ENCODE peak calls at places on chromosome 4, in four cellular contexts. One of them, this sample, is unnamed.

GRCh38 chr4:8788174-8788573 is 83.5 kb downstream of the HMX1 start:
- DNase-seq in HepG2: no peak
- DNase-seq in H1: no peak
- DNase-seq in GM12878: no peak
- DNase-seq in this sample: no peak

GRCh38 chr4:183354213-183354612 is 32.0 kb upstream of the CLDN24 start:
- DNase-seq in HepG2: peak; percentile 25
- DNase-seq in H1: no peak
- DNase-seq in GM12878: no peak
- DNase-seq in this sample: no peak

GRCh38 chr4:47686294-47686872 is 151.5 kb downstream of the CORIN start:
- DNase-seq in HepG2: peak; percentile 35
- DNase-seq in H1: peak; percentile 82
- DNase-seq in GM12878: peak; percentile 13
- DNase-seq in this sample: peak; percentile 42

GRCh38 chr4:6527683-6528595 is 47.0 kb upstream of the MAN2B2 start:
- DNase-seq in HepG2: no peak
- DNase-seq in H1: no peak
- DNase-seq in GM12878: no peak
- DNase-seq in this sample: no peak

GRCh38 chr4:141636771-141637460 is 533 bp downstream of the IL15 start:
- DNase-seq in HepG2: no peak
- DNase-seq in H1: peak; percentile 70
- DNase-seq in GM12878: no peak
- DNase-seq in this sample: peak; percentile 81

GRCh38 chr4:118821590-118822293 is 14.2 kb downstream of the SEC24D start:
- DNase-seq in HepG2: peak; percentile 4
- DNase-seq in H1: no peak
- DNase-seq in GM12878: no peak
- DNase-seq in this sample: no peak

GRCh38 chr4:168723020-168723419 is 226.2 kb downstream of the PALLD start:
- DNase-seq in HepG2: no peak
- DNase-seq in H1: no peak
- DNase-seq in GM12878: no peak
- DNase-seq in this sample: no peak

GRCh38 chr4:57233391-57233790 is 123.2 kb upstream of the IGFBP7 start:
- DNase-seq in HepG2: no peak
- DNase-seq in H1: no peak
- DNase-seq in GM12878: no peak
- DNase-seq in this sample: peak; percentile 9

GRCh38 chr4:8594097-8595038 is 1.8 kb downstream of the CPZ start:
- DNase-seq in HepG2: peak; percentile 75
- DNase-seq in H1: peak; percentile 77
- DNase-seq in GM12878: peak; percentile 4
- DNase-seq in this sample: peak; percentile 93

GRCh38 chr4:184374006-184374405 is 100.3 kb downstream of the IRF2 start:
- DNase-seq in HepG2: no peak
- DNase-seq in H1: no peak
- DNase-seq in GM12878: no peak
- DNase-seq in this sample: no peak

GRCh38 chr4:124178449-124179021 is 534.0 kb downstream of the ANKRD50 start:
- DNase-seq in HepG2: no peak
- DNase-seq in H1: no peak
- DNase-seq in GM12878: no peak
- DNase-seq in this sample: no peak

GRCh38 chr4:112778520-112778919 is 141.6 kb downstream of the LARP7 start:
- DNase-seq in HepG2: no peak
- DNase-seq in H1: no peak
- DNase-seq in GM12878: no peak
- DNase-seq in this sample: no peak

GRCh38 chr4:87973283-87974169 is 2.0 kb upstream of the SPP1 start:
- DNase-seq in HepG2: peak; percentile 63
- DNase-seq in H1: peak; percentile 75
- DNase-seq in GM12878: no peak
- DNase-seq in this sample: peak; percentile 66

GRCh38 chr4:156677136-156677535 is 294.5 kb downstream of the PDGFC start:
- DNase-seq in HepG2: peak; percentile 38
- DNase-seq in H1: no peak
- DNase-seq in GM12878: no peak
- DNase-seq in this sample: peak; percentile 22

GRCh38 chr4:169621754-169622481 is 1.5 kb downstream of the CLCN3 start:
- DNase-seq in HepG2: peak; percentile 57
- DNase-seq in H1: no peak
- DNase-seq in GM12878: no peak
- DNase-seq in this sample: peak; percentile 22

GRCh38 chr4:113116414-113117345 is 67.2 kb downstream of the ANK2 start:
- DNase-seq in HepG2: no peak
- DNase-seq in H1: no peak
- DNase-seq in GM12878: no peak
- DNase-seq in this sample: no peak

GRCh38 chr4:52931238-52931637 is 69.1 kb downstream of the RASL11B start:
- DNase-seq in HepG2: no peak
- DNase-seq in H1: no peak
- DNase-seq in GM12878: no peak
- DNase-seq in this sample: no peak

GRCh38 chr4:81724925-81725329 is 253.2 kb upstream of the RASGEF1B start:
- DNase-seq in HepG2: peak; percentile 7
- DNase-seq in H1: no peak
- DNase-seq in GM12878: peak; percentile 3
- DNase-seq in this sample: no peak

GRCh38 chr4:11106769-11107168 is 321.9 kb downstream of the HS3ST1 start:
- DNase-seq in HepG2: no peak
- DNase-seq in H1: no peak
- DNase-seq in GM12878: no peak
- DNase-seq in this sample: no peak

GRCh38 chr4:168076989-168077725 is 15.2 kb upstream of the ANXA10 start:
- DNase-seq in HepG2: peak; percentile 44
- DNase-seq in H1: peak; percentile 84
- DNase-seq in GM12878: peak; percentile 16
- DNase-seq in this sample: peak; percentile 37

GRCh38 chr4:185679523-185679922 is 132.5 kb downstream of the SORBS2 start:
- DNase-seq in HepG2: no peak
- DNase-seq in H1: no peak
- DNase-seq in GM12878: no peak
- DNase-seq in this sample: no peak

GRCh38 chr4:168560835-168561210 is 64.0 kb downstream of the PALLD start:
- DNase-seq in HepG2: no peak
- DNase-seq in H1: no peak
- DNase-seq in GM12878: no peak
- DNase-seq in this sample: no peak

GRCh38 chr4:33060873-33061542 is 2340.8 kb downstream of the PCDH7 start:
- DNase-seq in HepG2: peak; percentile 40
- DNase-seq in H1: peak; percentile 65
- DNase-seq in GM12878: no peak
- DNase-seq in this sample: peak; percentile 2

GRCh38 chr4:180449395-180449956 is 1793.7 kb upstream of the TENM3 start:
- DNase-seq in HepG2: peak; percentile 46
- DNase-seq in H1: no peak
- DNase-seq in GM12878: no peak
- DNase-seq in this sample: peak; percentile 53

GRCh38 chr4:70705856-70706461 is 15.8 kb upstream of the RUFY3 start:
- DNase-seq in HepG2: no peak
- DNase-seq in H1: no peak
- DNase-seq in GM12878: no peak
- DNase-seq in this sample: no peak

GRCh38 chr4:8383451-8384160 is 56.9 kb downstream of the ACOX3 start:
- DNase-seq in HepG2: no peak
- DNase-seq in H1: no peak
- DNase-seq in GM12878: no peak
- DNase-seq in this sample: no peak

DNA sequence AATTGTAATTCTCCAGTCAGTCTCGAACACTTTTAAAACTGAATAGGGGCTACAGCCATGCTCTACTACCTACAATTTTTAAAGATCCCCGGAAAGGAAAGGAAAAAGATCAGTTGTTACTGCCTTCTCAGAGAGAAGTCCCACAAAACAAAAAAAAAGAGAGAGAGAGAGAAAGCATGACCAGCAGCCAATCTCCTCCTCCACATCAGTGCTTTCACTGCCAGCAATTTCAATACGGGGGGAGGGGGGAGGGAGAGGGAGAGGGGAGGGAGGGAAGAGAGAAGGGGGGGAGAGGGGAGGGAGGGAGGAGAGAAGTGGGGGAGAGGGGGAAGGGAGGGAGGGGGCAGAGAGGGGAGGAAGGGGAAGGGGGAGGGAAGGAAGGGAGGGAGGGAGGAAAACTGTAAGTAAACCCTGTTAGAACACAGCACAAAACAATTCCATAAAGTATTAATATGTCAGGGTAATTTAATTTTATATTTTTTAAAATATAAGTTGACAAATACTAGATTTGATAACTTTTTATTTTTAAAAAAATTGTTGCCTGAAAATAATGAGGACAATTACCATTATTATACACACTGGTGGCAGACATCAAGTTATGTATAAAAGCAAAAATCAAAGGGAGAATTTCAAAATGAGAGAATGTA is 108.0 kb downstream of the LRBA start:
- DNase-seq in HepG2: no peak
- DNase-seq in H1: no peak
- DNase-seq in GM12878: no peak
- DNase-seq in this sample: no peak
- TF ChIP-seq TCF12 in HepG2: no peak
- TF ChIP-seq TCF12 in H1: no peak
- TF ChIP-seq TCF12 in GM12878: no peak
- TF ChIP-seq TCF12 in this sample: no peak

GRCh38 chr4:177313263-177313662 is 3.6 kb downstream of the NEIL3 start:
- DNase-seq in HepG2: no peak
- DNase-seq in H1: no peak
- DNase-seq in GM12878: no peak
- DNase-seq in this sample: no peak
- H3K4me2 ChIP-seq in HepG2: no peak overlapping the region
- H3K4me2 ChIP-seq in H1: no peak overlapping the region
- H3K4me2 ChIP-seq in GM12878: no peak overlapping the region
- H3K4me2 ChIP-seq in this sample: peak overlapping the region; percentile 36

GRCh38 chr4:86848732-86849617 is at the start of gene SLC10A6:
- DNase-seq in HepG2: no peak
- DNase-seq in H1: no peak
- DNase-seq in GM12878: no peak
- DNase-seq in this sample: no peak
- TF ChIP-seq POLR2AphosphoS5 in HepG2: no peak
- TF ChIP-seq POLR2AphosphoS5 in H1: no peak
- TF ChIP-seq POLR2AphosphoS5 in GM12878: no peak
- TF ChIP-seq POLR2AphosphoS5 in this sample: no peak

DNA sequence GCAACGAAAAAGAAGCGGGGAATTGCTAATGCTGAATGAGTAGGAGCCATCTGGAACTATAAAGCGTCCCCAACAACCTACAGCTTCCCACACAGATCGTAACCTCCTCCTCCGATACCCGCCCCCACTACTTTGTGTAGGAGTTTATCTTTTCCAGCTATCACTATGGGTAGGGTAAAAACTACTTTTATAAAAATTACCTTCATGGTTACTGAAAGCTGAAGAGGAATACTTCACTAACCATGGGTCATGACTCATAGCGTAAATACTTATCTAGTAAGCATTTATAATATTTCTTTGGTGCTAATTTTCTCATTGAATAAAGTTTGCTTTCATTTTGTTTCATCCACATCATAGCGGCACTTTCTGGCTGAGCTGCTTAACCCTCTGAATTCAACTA is 79.4 kb upstream of the TNIP3 start:
- DNase-seq in HepG2: no peak
- DNase-seq in H1: no peak
- DNase-seq in GM12878: no peak
- DNase-seq in this sample: no peak
- TF ChIP-seq TCF12 in HepG2: no peak
- TF ChIP-seq TCF12 in H1: no peak
- TF ChIP-seq TCF12 in GM12878: no peak
- TF ChIP-seq TCF12 in this sample: no peak

GRCh38 chr4:79212311-79212710 is 113.5 kb downstream of the NAA11 start:
- DNase-seq in HepG2: no peak
- DNase-seq in H1: no peak
- DNase-seq in GM12878: no peak
- DNase-seq in this sample: no peak

GRCh38 chr4:79209822-79210635 is 115.8 kb downstream of the NAA11 start:
- DNase-seq in HepG2: peak; percentile 65
- DNase-seq in H1: no peak
- DNase-seq in GM12878: no peak
- DNase-seq in this sample: no peak

GRCh38 chr4:79213040-79213439 is 112.8 kb downstream of the NAA11 start:
- DNase-seq in HepG2: no peak
- DNase-seq in H1: no peak
- DNase-seq in GM12878: no peak
- DNase-seq in this sample: no peak

GRCh38 chr4:79210636-79211049 is 115.2 kb downstream of the NAA11 start:
- DNase-seq in HepG2: no peak
- DNase-seq in H1: no peak
- DNase-seq in GM12878: no peak
- DNase-seq in this sample: no peak

DNA sequence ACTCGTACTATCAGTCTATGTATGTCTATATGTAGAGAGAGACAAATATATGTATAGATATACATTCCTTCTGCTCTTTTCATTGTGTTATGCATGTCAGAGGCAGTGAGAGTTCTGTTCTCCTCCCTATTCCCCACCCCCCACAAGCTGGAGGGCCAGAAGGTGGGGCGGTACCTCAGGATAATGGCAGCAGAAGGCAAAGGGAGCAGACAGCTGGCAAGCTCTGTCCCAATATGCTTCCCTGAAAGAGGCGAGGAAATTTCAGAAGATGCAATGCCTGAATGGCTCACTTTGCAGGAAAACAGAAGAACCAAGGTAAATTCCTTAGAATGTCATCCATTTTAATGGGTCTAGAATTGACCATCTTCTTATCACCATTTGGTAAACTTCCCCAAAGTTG is 114.4 kb downstream of the NAA11 start:
- DNase-seq in HepG2: no peak
- DNase-seq in H1: no peak
- DNase-seq in GM12878: no peak
- DNase-seq in this sample: no peak
- H3K4me2 ChIP-seq in HepG2: no peak overlapping the region
- H3K4me2 ChIP-seq in H1: no peak overlapping the region
- H3K4me2 ChIP-seq in GM12878: no peak overlapping the region
- H3K4me2 ChIP-seq in this sample: no peak overlapping the region

GRCh38 chr4:15895517-15895916 is 43.0 kb downstream of the FGFBP1 start:
- DNase-seq in HepG2: no peak
- DNase-seq in H1: no peak
- DNase-seq in GM12878: no peak
- DNase-seq in this sample: no peak

GRCh38 chr4:15894393-15894792 is 44.1 kb downstream of the FGFBP1 start:
- DNase-seq in HepG2: no peak
- DNase-seq in H1: no peak
- DNase-seq in GM12878: no peak
- DNase-seq in this sample: no peak

GRCh38 chr4:15891312-15891711 is 47.2 kb downstream of the FGFBP1 start:
- DNase-seq in HepG2: no peak
- DNase-seq in H1: no peak
- DNase-seq in GM12878: peak; percentile 65
- DNase-seq in this sample: no peak

GRCh38 chr4:15894923-15895411 is 43.6 kb downstream of the FGFBP1 start:
- DNase-seq in HepG2: no peak
- DNase-seq in H1: no peak
- DNase-seq in GM12878: no peak
- DNase-seq in this sample: no peak

DNA sequence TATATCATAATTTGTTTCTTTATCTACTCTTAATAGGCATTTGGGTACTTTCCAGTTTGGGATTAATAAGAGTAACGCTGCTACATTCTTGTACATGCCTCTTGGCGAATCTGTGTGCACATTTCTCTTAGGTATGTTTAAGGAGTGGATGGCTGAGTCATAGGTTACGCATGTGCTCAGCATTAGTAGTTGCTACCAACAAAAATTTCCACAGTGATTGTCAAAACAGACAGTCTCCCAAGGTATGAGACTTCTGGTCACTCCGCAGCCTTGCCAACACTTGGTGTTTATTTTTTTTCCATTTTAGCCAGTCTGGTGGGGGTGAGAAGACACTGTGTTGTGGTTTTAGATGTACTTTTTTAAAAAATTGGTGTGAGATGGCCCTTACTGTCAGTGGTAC is 44.6 kb downstream of the FGFBP1 start:
- DNase-seq in HepG2: no peak
- DNase-seq in H1: no peak
- DNase-seq in GM12878: no peak
- DNase-seq in this sample: no peak
- TF ChIP-seq POLR2AphosphoS5 in HepG2: no peak
- TF ChIP-seq POLR2AphosphoS5 in H1: no peak
- TF ChIP-seq POLR2AphosphoS5 in GM12878: no peak
- TF ChIP-seq POLR2AphosphoS5 in this sample: no peak